ENCODE peak calls at places on chromosomes 11 and 22, in six cellular contexts. F is upper lobe of right lung, I is psoas muscle, H is MM.1S, C is fibroblast of lung, X is Peyer's patch. Z is an unnamed sample. For H3K27me3 and H3K4me1, the result is how much of the 10 kb centered on the place peaks cover.

GRCh38 chr11:45922425-45923082 is at the start of gene LARGE2:
- DNase-seq in I (no peak), H (peak), X (peak), F (peak), C (no peak), Z (no peak)

GRCh38 chr22:31344369-31345330 is 1.5 kb downstream of the PATZ1 start:
- DNase-seq in H (no peak), I (peak), X (peak), C (peak), F (peak), Z (peak)

GRCh38 chr11:84019576-84020194 is 733.5 kb upstream of the CCDC90B start:
- DNase-seq in C (peak), X (no peak), I (no peak), H (no peak), F (no peak), Z (no peak)

GRCh38 chr22:26328221-26328620 is 100.8 kb upstream of the ASPHD2 start:
- DNase-seq in I (no peak), F (no peak), C (no peak), X (no peak), H (no peak), Z (no peak)

GRCh38 chr11:99952816-99953215 is 734.3 kb upstream of the ARHGAP42 start:
- DNase-seq in H (no peak), I (no peak), F (no peak), X (no peak), C (no peak), Z (no peak)

GRCh38 chr11:69834811-69835800 is 15.9 kb upstream of the FGF3 start:
- DNase-seq in I (no peak), C (no peak), H (no peak), X (peak), F (peak), Z (no peak)

GRCh38 chr11:57499413-57499982 is 16.0 kb downstream of the SLC43A1 start:
- DNase-seq in H (peak), F (peak), C (peak), I (peak), X (peak), Z (peak)

GRCh38 chr11:14643697-14644395 is at the start of gene PDE3B:
- DNase-seq in C (peak), I (peak), H (peak), F (peak), X (peak), Z (peak)

DNA sequence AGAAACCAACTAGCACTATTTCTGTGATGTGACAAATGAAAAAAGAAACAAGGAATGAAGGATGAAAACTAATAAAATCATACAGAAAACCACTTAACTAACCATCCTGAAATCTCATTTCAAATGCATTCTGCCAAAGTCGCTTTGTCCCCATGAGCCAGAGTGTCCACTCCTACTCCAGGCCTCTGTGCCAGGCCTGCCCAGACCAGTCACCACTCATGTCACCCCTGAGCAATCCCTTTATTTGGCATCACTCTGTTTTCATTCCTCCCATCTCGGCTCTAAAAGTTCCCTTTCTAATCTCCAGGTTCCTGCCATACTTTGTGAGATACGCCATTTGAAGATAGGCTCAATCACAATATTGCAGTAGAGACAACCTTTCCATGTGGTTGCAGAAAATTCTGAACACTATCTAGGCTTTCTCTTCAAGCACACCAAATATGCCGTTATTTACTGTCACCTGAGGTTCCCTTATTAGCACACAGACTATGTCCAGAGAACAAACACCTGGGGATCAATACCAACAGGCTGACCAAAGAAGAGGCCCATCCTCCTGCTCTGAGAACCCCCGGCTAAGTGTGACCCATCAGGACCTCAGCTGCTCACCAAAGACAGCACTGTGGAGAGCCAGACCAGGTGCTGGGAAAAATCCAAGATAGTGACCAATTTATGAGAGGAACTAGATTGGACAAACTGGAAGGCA is 202.4 kb downstream of the LARGE1 start:
- DNase-seq in I (no peak), X (no peak), H (no peak), F (no peak), C (no peak), Z (no peak)
- TF ChIP-seq CTCF in I (no peak), X (no peak), H (no peak), F (no peak), C (no peak), Z (no peak)

GRCh38 chr11:128689586-128689945 is 4.3 kb upstream of the FLI1 start:
- DNase-seq in I (no peak), X (no peak), H (no peak), F (no peak), C (no peak), Z (no peak)
- H3K27me3 ChIP-seq in I (under half), X (under half), H (under half), F (under half), C (under half), Z (half or more)

DNA sequence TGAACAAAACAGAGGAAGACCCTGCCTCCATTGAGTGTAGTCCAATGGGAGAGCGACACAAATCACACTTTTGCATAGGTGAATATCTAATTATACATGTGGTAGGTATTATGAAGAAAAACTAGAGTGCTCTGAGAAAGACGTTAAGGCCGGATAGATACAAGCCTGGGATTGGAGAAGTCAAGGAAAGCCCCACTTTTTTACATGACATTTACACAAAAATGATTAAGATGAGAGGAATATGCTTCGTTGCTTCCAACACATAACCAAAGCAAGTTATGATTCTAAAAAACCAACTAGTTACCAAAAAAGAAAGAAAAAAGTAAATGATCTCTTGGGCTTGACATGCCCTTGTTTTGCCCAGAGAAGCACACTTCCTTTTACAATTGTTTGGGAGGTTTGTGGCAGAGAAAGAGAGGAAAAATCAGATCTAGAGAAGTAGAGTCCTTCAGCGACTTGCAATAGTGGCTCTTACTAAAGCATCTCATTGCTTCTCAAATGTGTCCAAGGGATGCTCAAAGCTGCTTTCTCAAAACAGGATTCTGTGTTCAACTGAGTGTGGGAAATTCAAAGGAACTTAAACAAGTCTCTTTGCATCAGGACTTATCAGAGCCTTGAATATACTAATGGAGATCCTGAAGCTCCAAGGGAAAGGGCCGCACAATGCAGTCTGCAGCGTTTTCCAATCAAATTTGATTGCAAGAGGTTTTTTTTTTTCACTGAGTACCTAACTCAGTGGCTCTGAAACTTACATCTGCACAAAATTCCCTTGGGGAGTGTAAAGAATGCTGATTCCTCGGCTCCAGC is 38.8 kb downstream of the FLI1 start:
- DNase-seq in H (no peak), F (no peak), X (no peak), C (no peak), I (no peak), Z (no peak)
- H3K4me1 ChIP-seq in H (half or more), F (half or more), X (under half), C (under half), I (under half), Z (under half)

DNA sequence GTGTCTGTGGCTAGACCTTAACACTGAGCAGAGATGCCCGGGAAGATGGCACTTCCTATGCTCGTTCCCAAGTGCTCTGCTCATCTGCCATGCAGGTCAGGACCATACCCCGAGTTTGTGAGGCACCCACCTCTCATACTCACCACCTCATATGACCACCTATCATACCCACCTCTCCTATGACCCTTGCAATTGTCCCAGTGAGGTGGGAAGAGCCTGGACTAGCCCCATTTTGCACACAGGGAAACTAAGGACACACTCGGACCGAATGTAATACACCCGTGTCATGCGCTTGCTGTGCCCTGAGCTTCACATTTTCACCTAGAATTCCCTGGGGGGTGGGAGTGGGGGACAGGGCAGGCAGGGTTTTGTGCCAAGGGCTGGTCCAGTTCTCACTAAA is 19.8 kb downstream of the TPBGL start:
- DNase-seq in I (no peak), F (peak), H (no peak), C (no peak), X (no peak), Z (peak)
- TF ChIP-seq CTCF in I (no peak), F (no peak), H (no peak), C (no peak), X (no peak), Z (no peak)

GRCh38 chr11:76203131-76203925 is 3.0 kb downstream of the WNT11 start:
- DNase-seq in H (no peak), I (peak), X (no peak), C (no peak), F (no peak), Z (no peak)
- H3K27me3 ChIP-seq in H (under half), I (under half), X (under half), C (under half), F (under half), Z (under half)

DNA sequence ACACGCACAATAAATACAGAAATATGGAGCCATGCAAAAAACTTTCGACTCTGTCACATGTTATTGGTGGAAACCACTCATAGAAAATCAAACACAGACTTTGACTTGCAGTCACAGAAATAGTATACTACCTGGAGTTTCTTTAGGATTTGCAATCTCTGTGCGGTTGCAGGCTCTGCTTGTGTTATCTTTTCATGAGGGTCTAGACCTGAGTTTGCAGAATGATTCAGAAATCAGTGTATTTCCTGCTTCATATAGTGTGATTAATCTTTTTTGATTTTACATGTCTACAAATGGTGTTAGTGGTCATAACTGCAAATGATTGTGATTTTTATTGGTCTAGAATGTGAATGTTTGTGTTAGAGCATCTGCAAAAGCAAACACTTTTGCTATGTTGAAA is 690.1 kb downstream of the NTM start:
- DNase-seq in H (no peak), I (no peak), X (no peak), F (no peak), C (no peak), Z (no peak)
- H3K4me1 ChIP-seq in H (under half), I (under half), X (under half), F (under half), C (under half), Z (under half)

DNA sequence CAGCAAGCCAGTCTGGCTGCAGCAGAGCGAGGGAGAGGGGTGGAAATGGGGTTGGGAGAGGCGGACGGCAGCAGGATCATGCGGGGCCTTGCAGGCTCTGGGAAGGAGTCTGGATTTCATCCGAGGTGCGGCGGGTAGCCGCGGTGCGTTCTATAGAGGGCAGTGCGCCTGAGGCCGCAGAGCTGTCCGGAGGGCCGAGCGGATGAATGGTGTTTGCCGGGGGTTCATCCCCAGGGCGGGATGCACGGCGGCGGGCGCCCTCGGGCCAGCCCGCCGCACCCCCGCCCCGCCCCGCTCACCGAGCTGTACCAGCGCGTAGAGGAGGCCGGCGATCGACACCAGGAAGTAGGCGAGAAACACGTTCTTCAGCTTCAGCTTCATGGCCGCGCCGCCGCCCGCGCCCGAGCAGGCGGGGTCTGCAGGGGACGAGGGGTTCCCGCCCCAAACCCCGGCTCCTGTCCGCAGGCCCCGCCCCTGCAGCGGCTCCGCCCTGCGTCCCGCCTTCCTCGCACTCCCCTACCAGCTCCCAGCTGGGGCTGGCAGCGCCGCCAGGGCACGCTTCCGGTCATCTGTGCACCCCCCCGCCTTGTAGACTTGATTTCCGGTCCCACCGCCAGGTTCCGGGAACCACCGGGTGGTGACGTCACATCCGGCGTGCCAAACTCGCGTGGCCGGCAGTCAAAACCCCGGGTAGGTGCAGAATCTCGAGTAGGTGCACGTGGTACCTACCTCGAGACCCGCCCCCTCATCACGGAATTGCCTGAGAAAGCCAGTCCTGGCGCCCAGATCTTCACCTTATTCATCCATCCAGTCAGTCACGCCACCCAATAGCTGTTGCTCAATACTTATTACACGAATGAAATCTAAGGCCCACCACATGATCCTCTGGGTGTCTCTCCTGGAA is at the start of gene B3GAT3:
- DNase-seq in F (peak), C (peak), H (peak), X (peak), I (peak), Z (peak)
- TF ChIP-seq CTCF in F (no peak), C (no peak), H (no peak), X (peak), I (no peak), Z (no peak)

GRCh38 chr11:128897841-128898240 is 6.7 kb downstream of the KCNJ5 start:
- DNase-seq in C (no peak), F (no peak), X (no peak), H (no peak), I (no peak), Z (no peak)
- H3K27me3 ChIP-seq in C (under half), F (under half), X (under half), H (under half), I (under half), Z (under half)

DNA sequence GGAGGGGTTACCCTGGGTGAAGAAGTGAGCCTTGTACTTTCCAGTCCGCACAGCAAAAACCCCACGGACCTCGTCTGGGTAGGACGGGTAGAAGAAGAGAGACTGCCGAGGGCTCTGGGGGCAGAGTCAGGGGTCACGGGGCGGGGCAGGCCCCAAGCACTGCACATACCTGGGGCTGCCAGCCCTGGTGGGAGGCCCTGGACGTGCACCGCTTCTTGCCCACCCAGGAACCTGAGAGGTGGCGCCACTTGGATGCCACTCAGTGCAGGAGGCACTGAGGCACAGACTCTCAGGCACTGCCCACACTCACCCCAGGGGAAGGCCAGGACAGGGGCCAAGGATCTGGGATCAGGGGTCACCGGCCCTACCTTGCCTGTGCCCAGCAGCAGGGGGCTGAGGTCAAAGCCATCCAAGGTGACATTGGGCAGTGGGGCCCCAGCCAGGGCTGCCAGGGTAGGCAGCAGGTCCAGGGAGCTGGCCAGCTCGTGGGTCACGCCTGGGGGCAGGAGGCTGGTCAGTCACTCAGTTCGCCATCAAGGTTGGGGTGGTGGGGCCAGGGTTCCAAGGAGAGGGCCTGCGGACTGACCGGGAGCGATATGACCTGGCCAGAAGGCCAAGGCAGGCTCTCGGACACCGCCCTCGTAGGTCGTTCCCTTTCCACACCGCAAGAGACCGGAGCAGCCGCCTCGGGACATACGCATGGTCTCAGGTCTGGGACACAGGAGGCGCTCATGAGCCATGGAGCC is 2.2 kb downstream of the ARSA start:
- DNase-seq in I (no peak), C (no peak), H (no peak), X (peak), F (peak), Z (no peak)
- H3K4me1 ChIP-seq in I (under half), C (under half), H (under half), X (under half), F (under half), Z (under half)